ENCODE peak calls at places on chromosomes 1 and 21, in eight cellular contexts. One of them, this sample, is unnamed.

GRCh38 chr1:116855220-116855619 is 54.5 kb upstream of the PTGFRN start:
- DNase-seq in nucleus accumbens: peak; percentile 6
- DNase-seq in fibroblast of villous mesenchyme: no peak
- DNase-seq in EL: peak; percentile 40
- DNase-seq in stimulated activated CD4-positive, alpha-beta T cell treated with anti-CD3 and anti-CD28 coated beads, Interleukin-15, amount 100 ng/mL, for 1 hour: no peak
- DNase-seq in effector CD4-positive, alpha-beta T cell: no peak
- DNase-seq in hepatic stellate cell: no peak
- DNase-seq in activated T-helper 1 cell treated with anti-CD3 and anti-CD28 coated beads, Interleukin-2, amount 50 U/mL, for 16 hours: no peak
- DNase-seq in this sample: peak; percentile 40

GRCh38 chr1:192763756-192764155 is 45.1 kb upstream of the RGS2 start:
- DNase-seq in nucleus accumbens: no peak
- DNase-seq in fibroblast of villous mesenchyme: peak; percentile 93
- DNase-seq in EL: peak; percentile 84
- DNase-seq in stimulated activated CD4-positive, alpha-beta T cell treated with anti-CD3 and anti-CD28 coated beads, Interleukin-15, amount 100 ng/mL, for 1 hour: no peak
- DNase-seq in effector CD4-positive, alpha-beta T cell: no peak
- DNase-seq in hepatic stellate cell: peak; percentile 31
- DNase-seq in activated T-helper 1 cell treated with anti-CD3 and anti-CD28 coated beads, Interleukin-2, amount 50 U/mL, for 16 hours: no peak
- DNase-seq in this sample: no peak

GRCh38 chr21:44255519-44255981 is 6.1 kb downstream of the DNMT3L start:
- DNase-seq in nucleus accumbens: no peak
- DNase-seq in fibroblast of villous mesenchyme: peak; percentile 16
- DNase-seq in EL: no peak
- DNase-seq in stimulated activated CD4-positive, alpha-beta T cell treated with anti-CD3 and anti-CD28 coated beads, Interleukin-15, amount 100 ng/mL, for 1 hour: no peak
- DNase-seq in effector CD4-positive, alpha-beta T cell: no peak
- DNase-seq in hepatic stellate cell: peak; percentile 39
- DNase-seq in activated T-helper 1 cell treated with anti-CD3 and anti-CD28 coated beads, Interleukin-2, amount 50 U/mL, for 16 hours: no peak
- DNase-seq in this sample: no peak

GRCh38 chr1:201396859-201397464 is 2.2 kb downstream of the LAD1 start:
- DNase-seq in nucleus accumbens: no peak
- DNase-seq in fibroblast of villous mesenchyme: no peak
- DNase-seq in EL: no peak
- DNase-seq in stimulated activated CD4-positive, alpha-beta T cell treated with anti-CD3 and anti-CD28 coated beads, Interleukin-15, amount 100 ng/mL, for 1 hour: no peak
- DNase-seq in effector CD4-positive, alpha-beta T cell: no peak
- DNase-seq in hepatic stellate cell: no peak
- DNase-seq in activated T-helper 1 cell treated with anti-CD3 and anti-CD28 coated beads, Interleukin-2, amount 50 U/mL, for 16 hours: no peak
- DNase-seq in this sample: peak; percentile 89

GRCh38 chr1:94892604-94893280 is 34.2 kb downstream of the CNN3 start:
- DNase-seq in nucleus accumbens: no peak
- DNase-seq in fibroblast of villous mesenchyme: peak; percentile 42
- DNase-seq in EL: no peak
- DNase-seq in stimulated activated CD4-positive, alpha-beta T cell treated with anti-CD3 and anti-CD28 coated beads, Interleukin-15, amount 100 ng/mL, for 1 hour: no peak
- DNase-seq in effector CD4-positive, alpha-beta T cell: no peak
- DNase-seq in hepatic stellate cell: no peak
- DNase-seq in activated T-helper 1 cell treated with anti-CD3 and anti-CD28 coated beads, Interleukin-2, amount 50 U/mL, for 16 hours: no peak
- DNase-seq in this sample: no peak

GRCh38 chr1:3618904-3619671 is 5.7 kb upstream of the TPRG1L start:
- DNase-seq in nucleus accumbens: peak; percentile 56
- DNase-seq in fibroblast of villous mesenchyme: peak; percentile 82
- DNase-seq in EL: peak; percentile 75
- DNase-seq in stimulated activated CD4-positive, alpha-beta T cell treated with anti-CD3 and anti-CD28 coated beads, Interleukin-15, amount 100 ng/mL, for 1 hour: peak; percentile 56
- DNase-seq in effector CD4-positive, alpha-beta T cell: peak; percentile 73
- DNase-seq in hepatic stellate cell: peak; percentile 85
- DNase-seq in activated T-helper 1 cell treated with anti-CD3 and anti-CD28 coated beads, Interleukin-2, amount 50 U/mL, for 16 hours: peak; percentile 51
- DNase-seq in this sample: peak; percentile 83

GRCh38 chr1:56446531-56447098 is 132.7 kb downstream of the PLPP3 start:
- DNase-seq in nucleus accumbens: no peak
- DNase-seq in fibroblast of villous mesenchyme: no peak
- DNase-seq in EL: peak; percentile 20
- DNase-seq in stimulated activated CD4-positive, alpha-beta T cell treated with anti-CD3 and anti-CD28 coated beads, Interleukin-15, amount 100 ng/mL, for 1 hour: no peak
- DNase-seq in effector CD4-positive, alpha-beta T cell: no peak
- DNase-seq in hepatic stellate cell: no peak
- DNase-seq in activated T-helper 1 cell treated with anti-CD3 and anti-CD28 coated beads, Interleukin-2, amount 50 U/mL, for 16 hours: no peak
- DNase-seq in this sample: no peak

GRCh38 chr1:87812881-87813577 is 484.3 kb downstream of the LMO4 start:
- DNase-seq in nucleus accumbens: no peak
- DNase-seq in fibroblast of villous mesenchyme: no peak
- DNase-seq in EL: no peak
- DNase-seq in stimulated activated CD4-positive, alpha-beta T cell treated with anti-CD3 and anti-CD28 coated beads, Interleukin-15, amount 100 ng/mL, for 1 hour: no peak
- DNase-seq in effector CD4-positive, alpha-beta T cell: no peak
- DNase-seq in hepatic stellate cell: no peak
- DNase-seq in activated T-helper 1 cell treated with anti-CD3 and anti-CD28 coated beads, Interleukin-2, amount 50 U/mL, for 16 hours: no peak
- DNase-seq in this sample: no peak

GRCh38 chr1:156465747-156466365 is 34.7 kb downstream of the MEF2D start:
- DNase-seq in nucleus accumbens: no peak
- DNase-seq in fibroblast of villous mesenchyme: no peak
- DNase-seq in EL: no peak
- DNase-seq in stimulated activated CD4-positive, alpha-beta T cell treated with anti-CD3 and anti-CD28 coated beads, Interleukin-15, amount 100 ng/mL, for 1 hour: no peak
- DNase-seq in effector CD4-positive, alpha-beta T cell: no peak
- DNase-seq in hepatic stellate cell: peak; percentile 72
- DNase-seq in activated T-helper 1 cell treated with anti-CD3 and anti-CD28 coated beads, Interleukin-2, amount 50 U/mL, for 16 hours: no peak
- DNase-seq in this sample: no peak

GRCh38 chr1:74504125-74505065 is 8.0 kb downstream of the LRRC53 start:
- DNase-seq in nucleus accumbens: peak; percentile 39
- DNase-seq in fibroblast of villous mesenchyme: peak; percentile 37
- DNase-seq in EL: peak; percentile 43
- DNase-seq in stimulated activated CD4-positive, alpha-beta T cell treated with anti-CD3 and anti-CD28 coated beads, Interleukin-15, amount 100 ng/mL, for 1 hour: no peak
- DNase-seq in effector CD4-positive, alpha-beta T cell: no peak
- DNase-seq in hepatic stellate cell: peak; percentile 19
- DNase-seq in activated T-helper 1 cell treated with anti-CD3 and anti-CD28 coated beads, Interleukin-2, amount 50 U/mL, for 16 hours: no peak
- DNase-seq in this sample: peak; percentile 18

GRCh38 chr21:39630191-39630591 is 17.5 kb downstream of the B3GALT5 start:
- DNase-seq in nucleus accumbens: no peak
- DNase-seq in fibroblast of villous mesenchyme: peak; percentile 56
- DNase-seq in EL: peak; percentile 79
- DNase-seq in stimulated activated CD4-positive, alpha-beta T cell treated with anti-CD3 and anti-CD28 coated beads, Interleukin-15, amount 100 ng/mL, for 1 hour: no peak
- DNase-seq in effector CD4-positive, alpha-beta T cell: no peak
- DNase-seq in hepatic stellate cell: no peak
- DNase-seq in activated T-helper 1 cell treated with anti-CD3 and anti-CD28 coated beads, Interleukin-2, amount 50 U/mL, for 16 hours: no peak
- DNase-seq in this sample: no peak

GRCh38 chr1:192516776-192517297 is 58.7 kb upstream of the RGS1 start:
- DNase-seq in nucleus accumbens: no peak
- DNase-seq in fibroblast of villous mesenchyme: peak; percentile 69
- DNase-seq in EL: no peak
- DNase-seq in stimulated activated CD4-positive, alpha-beta T cell treated with anti-CD3 and anti-CD28 coated beads, Interleukin-15, amount 100 ng/mL, for 1 hour: peak; percentile 21
- DNase-seq in effector CD4-positive, alpha-beta T cell: peak; percentile 60
- DNase-seq in hepatic stellate cell: no peak
- DNase-seq in activated T-helper 1 cell treated with anti-CD3 and anti-CD28 coated beads, Interleukin-2, amount 50 U/mL, for 16 hours: no peak
- DNase-seq in this sample: peak; percentile 45

GRCh38 chr1:171852273-171852672 is 11.0 kb downstream of the DNM3 start:
- DNase-seq in nucleus accumbens: no peak
- DNase-seq in fibroblast of villous mesenchyme: no peak
- DNase-seq in EL: peak; percentile 46
- DNase-seq in stimulated activated CD4-positive, alpha-beta T cell treated with anti-CD3 and anti-CD28 coated beads, Interleukin-15, amount 100 ng/mL, for 1 hour: no peak
- DNase-seq in effector CD4-positive, alpha-beta T cell: no peak
- DNase-seq in hepatic stellate cell: no peak
- DNase-seq in activated T-helper 1 cell treated with anti-CD3 and anti-CD28 coated beads, Interleukin-2, amount 50 U/mL, for 16 hours: no peak
- DNase-seq in this sample: no peak

GRCh38 chr1:174990382-174990999 is 9.3 kb upstream of the CACYBP start:
- DNase-seq in nucleus accumbens: no peak
- DNase-seq in fibroblast of villous mesenchyme: peak; percentile 86
- DNase-seq in EL: peak; percentile 83
- DNase-seq in stimulated activated CD4-positive, alpha-beta T cell treated with anti-CD3 and anti-CD28 coated beads, Interleukin-15, amount 100 ng/mL, for 1 hour: no peak
- DNase-seq in effector CD4-positive, alpha-beta T cell: no peak
- DNase-seq in hepatic stellate cell: peak; percentile 69
- DNase-seq in activated T-helper 1 cell treated with anti-CD3 and anti-CD28 coated beads, Interleukin-2, amount 50 U/mL, for 16 hours: no peak
- DNase-seq in this sample: no peak

GRCh38 chr21:38639782-38640750 is 141.8 kb upstream of the ERG start:
- DNase-seq in nucleus accumbens: no peak
- DNase-seq in fibroblast of villous mesenchyme: no peak
- DNase-seq in EL: no peak
- DNase-seq in stimulated activated CD4-positive, alpha-beta T cell treated with anti-CD3 and anti-CD28 coated beads, Interleukin-15, amount 100 ng/mL, for 1 hour: no peak
- DNase-seq in effector CD4-positive, alpha-beta T cell: no peak
- DNase-seq in hepatic stellate cell: no peak
- DNase-seq in activated T-helper 1 cell treated with anti-CD3 and anti-CD28 coated beads, Interleukin-2, amount 50 U/mL, for 16 hours: no peak
- DNase-seq in this sample: no peak

GRCh38 chr21:34526618-34527290 is 14.7 kb upstream of the KCNE1 start:
- DNase-seq in nucleus accumbens: no peak
- DNase-seq in fibroblast of villous mesenchyme: peak; percentile 100
- DNase-seq in EL: peak; percentile 100
- DNase-seq in stimulated activated CD4-positive, alpha-beta T cell treated with anti-CD3 and anti-CD28 coated beads, Interleukin-15, amount 100 ng/mL, for 1 hour: no peak
- DNase-seq in effector CD4-positive, alpha-beta T cell: no peak
- DNase-seq in hepatic stellate cell: peak; percentile 93
- DNase-seq in activated T-helper 1 cell treated with anti-CD3 and anti-CD28 coated beads, Interleukin-2, amount 50 U/mL, for 16 hours: no peak
- DNase-seq in this sample: peak; percentile 86

GRCh38 chr1:46961066-46961758 is 19.9 kb upstream of the CYP4A11 start:
- DNase-seq in nucleus accumbens: no peak
- DNase-seq in fibroblast of villous mesenchyme: no peak
- DNase-seq in EL: no peak
- DNase-seq in stimulated activated CD4-positive, alpha-beta T cell treated with anti-CD3 and anti-CD28 coated beads, Interleukin-15, amount 100 ng/mL, for 1 hour: no peak
- DNase-seq in effector CD4-positive, alpha-beta T cell: no peak
- DNase-seq in hepatic stellate cell: no peak
- DNase-seq in activated T-helper 1 cell treated with anti-CD3 and anti-CD28 coated beads, Interleukin-2, amount 50 U/mL, for 16 hours: no peak
- DNase-seq in this sample: no peak

GRCh38 chr1:34696230-34696629 is 58.6 kb upstream of the GJB5 start:
- DNase-seq in nucleus accumbens: no peak
- DNase-seq in fibroblast of villous mesenchyme: no peak
- DNase-seq in EL: peak; percentile 57
- DNase-seq in stimulated activated CD4-positive, alpha-beta T cell treated with anti-CD3 and anti-CD28 coated beads, Interleukin-15, amount 100 ng/mL, for 1 hour: no peak
- DNase-seq in effector CD4-positive, alpha-beta T cell: no peak
- DNase-seq in hepatic stellate cell: no peak
- DNase-seq in activated T-helper 1 cell treated with anti-CD3 and anti-CD28 coated beads, Interleukin-2, amount 50 U/mL, for 16 hours: no peak
- DNase-seq in this sample: no peak

GRCh38 chr1:43979528-43980254 is 681 bp downstream of the B4GALT2 start:
- DNase-seq in nucleus accumbens: peak; percentile 16
- DNase-seq in fibroblast of villous mesenchyme: peak; percentile 70
- DNase-seq in EL: peak; percentile 74
- DNase-seq in stimulated activated CD4-positive, alpha-beta T cell treated with anti-CD3 and anti-CD28 coated beads, Interleukin-15, amount 100 ng/mL, for 1 hour: no peak
- DNase-seq in effector CD4-positive, alpha-beta T cell: no peak
- DNase-seq in hepatic stellate cell: peak; percentile 78
- DNase-seq in activated T-helper 1 cell treated with anti-CD3 and anti-CD28 coated beads, Interleukin-2, amount 50 U/mL, for 16 hours: no peak
- DNase-seq in this sample: no peak

GRCh38 chr1:245310605-245311531 is 156.1 kb downstream of the KIF26B start:
- DNase-seq in nucleus accumbens: no peak
- DNase-seq in fibroblast of villous mesenchyme: peak; percentile 51
- DNase-seq in EL: no peak
- DNase-seq in stimulated activated CD4-positive, alpha-beta T cell treated with anti-CD3 and anti-CD28 coated beads, Interleukin-15, amount 100 ng/mL, for 1 hour: no peak
- DNase-seq in effector CD4-positive, alpha-beta T cell: no peak
- DNase-seq in hepatic stellate cell: peak; percentile 38
- DNase-seq in activated T-helper 1 cell treated with anti-CD3 and anti-CD28 coated beads, Interleukin-2, amount 50 U/mL, for 16 hours: no peak
- DNase-seq in this sample: no peak

GRCh38 chr1:87937774-87938173 is 609.1 kb downstream of the LMO4 start:
- DNase-seq in nucleus accumbens: no peak
- DNase-seq in fibroblast of villous mesenchyme: no peak
- DNase-seq in EL: no peak
- DNase-seq in stimulated activated CD4-positive, alpha-beta T cell treated with anti-CD3 and anti-CD28 coated beads, Interleukin-15, amount 100 ng/mL, for 1 hour: no peak
- DNase-seq in effector CD4-positive, alpha-beta T cell: no peak
- DNase-seq in hepatic stellate cell: no peak
- DNase-seq in activated T-helper 1 cell treated with anti-CD3 and anti-CD28 coated beads, Interleukin-2, amount 50 U/mL, for 16 hours: no peak
- DNase-seq in this sample: no peak

GRCh38 chr1:15736035-15736665 is at the start of gene SLC25A34:
- DNase-seq in nucleus accumbens: no peak
- DNase-seq in fibroblast of villous mesenchyme: no peak
- DNase-seq in EL: no peak
- DNase-seq in stimulated activated CD4-positive, alpha-beta T cell treated with anti-CD3 and anti-CD28 coated beads, Interleukin-15, amount 100 ng/mL, for 1 hour: no peak
- DNase-seq in effector CD4-positive, alpha-beta T cell: no peak
- DNase-seq in hepatic stellate cell: no peak
- DNase-seq in activated T-helper 1 cell treated with anti-CD3 and anti-CD28 coated beads, Interleukin-2, amount 50 U/mL, for 16 hours: no peak
- DNase-seq in this sample: peak; percentile 84

GRCh38 chr1:71242239-71242638 is 161.4 kb upstream of the ZRANB2 start:
- DNase-seq in nucleus accumbens: no peak
- DNase-seq in fibroblast of villous mesenchyme: no peak
- DNase-seq in EL: no peak
- DNase-seq in stimulated activated CD4-positive, alpha-beta T cell treated with anti-CD3 and anti-CD28 coated beads, Interleukin-15, amount 100 ng/mL, for 1 hour: no peak
- DNase-seq in effector CD4-positive, alpha-beta T cell: no peak
- DNase-seq in hepatic stellate cell: no peak
- DNase-seq in activated T-helper 1 cell treated with anti-CD3 and anti-CD28 coated beads, Interleukin-2, amount 50 U/mL, for 16 hours: no peak
- DNase-seq in this sample: no peak

GRCh38 chr1:40745180-40745579 is 38.4 kb upstream of the KCNQ4 start:
- DNase-seq in nucleus accumbens: no peak
- DNase-seq in fibroblast of villous mesenchyme: no peak
- DNase-seq in EL: peak; percentile 57
- DNase-seq in stimulated activated CD4-positive, alpha-beta T cell treated with anti-CD3 and anti-CD28 coated beads, Interleukin-15, amount 100 ng/mL, for 1 hour: no peak
- DNase-seq in effector CD4-positive, alpha-beta T cell: no peak
- DNase-seq in hepatic stellate cell: no peak
- DNase-seq in activated T-helper 1 cell treated with anti-CD3 and anti-CD28 coated beads, Interleukin-2, amount 50 U/mL, for 16 hours: no peak
- DNase-seq in this sample: no peak

GRCh38 chr1:43317817-43318471 is 17.2 kb downstream of the TIE1 start:
- DNase-seq in nucleus accumbens: peak; percentile 24
- DNase-seq in fibroblast of villous mesenchyme: no peak
- DNase-seq in EL: no peak
- DNase-seq in stimulated activated CD4-positive, alpha-beta T cell treated with anti-CD3 and anti-CD28 coated beads, Interleukin-15, amount 100 ng/mL, for 1 hour: no peak
- DNase-seq in effector CD4-positive, alpha-beta T cell: no peak
- DNase-seq in hepatic stellate cell: no peak
- DNase-seq in activated T-helper 1 cell treated with anti-CD3 and anti-CD28 coated beads, Interleukin-2, amount 50 U/mL, for 16 hours: no peak
- DNase-seq in this sample: no peak

GRCh38 chr1:3547055-3548005 is 64.0 kb downstream of the MEGF6 start:
- DNase-seq in nucleus accumbens: no peak
- DNase-seq in fibroblast of villous mesenchyme: no peak
- DNase-seq in EL: no peak
- DNase-seq in stimulated activated CD4-positive, alpha-beta T cell treated with anti-CD3 and anti-CD28 coated beads, Interleukin-15, amount 100 ng/mL, for 1 hour: no peak
- DNase-seq in effector CD4-positive, alpha-beta T cell: no peak
- DNase-seq in hepatic stellate cell: peak; percentile 55
- DNase-seq in activated T-helper 1 cell treated with anti-CD3 and anti-CD28 coated beads, Interleukin-2, amount 50 U/mL, for 16 hours: no peak
- DNase-seq in this sample: no peak

GRCh38 chr1:187390157-187390556 is 561.4 kb downstream of the PLA2G4A start:
- DNase-seq in nucleus accumbens: no peak
- DNase-seq in fibroblast of villous mesenchyme: no peak
- DNase-seq in EL: peak; percentile 15
- DNase-seq in stimulated activated CD4-positive, alpha-beta T cell treated with anti-CD3 and anti-CD28 coated beads, Interleukin-15, amount 100 ng/mL, for 1 hour: no peak
- DNase-seq in effector CD4-positive, alpha-beta T cell: no peak
- DNase-seq in hepatic stellate cell: no peak
- DNase-seq in activated T-helper 1 cell treated with anti-CD3 and anti-CD28 coated beads, Interleukin-2, amount 50 U/mL, for 16 hours: no peak
- DNase-seq in this sample: no peak

GRCh38 chr1:1355376-1355775 is 3.0 kb downstream of the MXRA8 start:
- DNase-seq in nucleus accumbens: no peak
- DNase-seq in fibroblast of villous mesenchyme: peak; percentile 40
- DNase-seq in EL: peak; percentile 37
- DNase-seq in stimulated activated CD4-positive, alpha-beta T cell treated with anti-CD3 and anti-CD28 coated beads, Interleukin-15, amount 100 ng/mL, for 1 hour: no peak
- DNase-seq in effector CD4-positive, alpha-beta T cell: no peak
- DNase-seq in hepatic stellate cell: peak; percentile 65
- DNase-seq in activated T-helper 1 cell treated with anti-CD3 and anti-CD28 coated beads, Interleukin-2, amount 50 U/mL, for 16 hours: no peak
- DNase-seq in this sample: no peak

GRCh38 chr1:209483691-209484090 is 99.8 kb upstream of the CAMK1G start:
- DNase-seq in nucleus accumbens: no peak
- DNase-seq in fibroblast of villous mesenchyme: no peak
- DNase-seq in EL: peak; percentile 35
- DNase-seq in stimulated activated CD4-positive, alpha-beta T cell treated with anti-CD3 and anti-CD28 coated beads, Interleukin-15, amount 100 ng/mL, for 1 hour: no peak
- DNase-seq in effector CD4-positive, alpha-beta T cell: no peak
- DNase-seq in hepatic stellate cell: no peak
- DNase-seq in activated T-helper 1 cell treated with anti-CD3 and anti-CD28 coated beads, Interleukin-2, amount 50 U/mL, for 16 hours: no peak
- DNase-seq in this sample: no peak

GRCh38 chr1:151579436-151580225 is 32.2 kb upstream of the SNX27 start:
- DNase-seq in nucleus accumbens: no peak
- DNase-seq in fibroblast of villous mesenchyme: peak; percentile 25
- DNase-seq in EL: peak; percentile 45
- DNase-seq in stimulated activated CD4-positive, alpha-beta T cell treated with anti-CD3 and anti-CD28 coated beads, Interleukin-15, amount 100 ng/mL, for 1 hour: no peak
- DNase-seq in effector CD4-positive, alpha-beta T cell: no peak
- DNase-seq in hepatic stellate cell: no peak
- DNase-seq in activated T-helper 1 cell treated with anti-CD3 and anti-CD28 coated beads, Interleukin-2, amount 50 U/mL, for 16 hours: no peak
- DNase-seq in this sample: no peak

GRCh38 chr1:25130895-25131294 is 101.4 kb downstream of the SYF2 start:
- DNase-seq in nucleus accumbens: no peak
- DNase-seq in fibroblast of villous mesenchyme: no peak
- DNase-seq in EL: no peak
- DNase-seq in stimulated activated CD4-positive, alpha-beta T cell treated with anti-CD3 and anti-CD28 coated beads, Interleukin-15, amount 100 ng/mL, for 1 hour: no peak
- DNase-seq in effector CD4-positive, alpha-beta T cell: no peak
- DNase-seq in hepatic stellate cell: no peak
- DNase-seq in activated T-helper 1 cell treated with anti-CD3 and anti-CD28 coated beads, Interleukin-2, amount 50 U/mL, for 16 hours: no peak
- DNase-seq in this sample: no peak

GRCh38 chr21:41411449-41412089 is 14.5 kb upstream of the MX1 start:
- DNase-seq in nucleus accumbens: no peak
- DNase-seq in fibroblast of villous mesenchyme: no peak
- DNase-seq in EL: peak; percentile 37
- DNase-seq in stimulated activated CD4-positive, alpha-beta T cell treated with anti-CD3 and anti-CD28 coated beads, Interleukin-15, amount 100 ng/mL, for 1 hour: no peak
- DNase-seq in effector CD4-positive, alpha-beta T cell: no peak
- DNase-seq in hepatic stellate cell: no peak
- DNase-seq in activated T-helper 1 cell treated with anti-CD3 and anti-CD28 coated beads, Interleukin-2, amount 50 U/mL, for 16 hours: no peak
- DNase-seq in this sample: no peak

GRCh38 chr1:58293388-58293787 is 253.1 kb downstream of the OMA1 start:
- DNase-seq in nucleus accumbens: no peak
- DNase-seq in fibroblast of villous mesenchyme: no peak
- DNase-seq in EL: no peak
- DNase-seq in stimulated activated CD4-positive, alpha-beta T cell treated with anti-CD3 and anti-CD28 coated beads, Interleukin-15, amount 100 ng/mL, for 1 hour: no peak
- DNase-seq in effector CD4-positive, alpha-beta T cell: no peak
- DNase-seq in hepatic stellate cell: no peak
- DNase-seq in activated T-helper 1 cell treated with anti-CD3 and anti-CD28 coated beads, Interleukin-2, amount 50 U/mL, for 16 hours: no peak
- DNase-seq in this sample: no peak

GRCh38 chr1:3611170-3612019 is at the start of gene MEGF6:
- DNase-seq in nucleus accumbens: peak; percentile 41
- DNase-seq in fibroblast of villous mesenchyme: peak; percentile 36
- DNase-seq in EL: peak; percentile 49
- DNase-seq in stimulated activated CD4-positive, alpha-beta T cell treated with anti-CD3 and anti-CD28 coated beads, Interleukin-15, amount 100 ng/mL, for 1 hour: peak; percentile 31
- DNase-seq in effector CD4-positive, alpha-beta T cell: peak; percentile 48
- DNase-seq in hepatic stellate cell: peak; percentile 53
- DNase-seq in activated T-helper 1 cell treated with anti-CD3 and anti-CD28 coated beads, Interleukin-2, amount 50 U/mL, for 16 hours: peak; percentile 38
- DNase-seq in this sample: peak; percentile 57

This sample was measured in mucosa of gallbladder.